ENCODE peak calls at places on chromosomes 3 and 15, in six cellular contexts. O, Z, E, K, U and I are unnamed samples.

GRCh38 chr3:136146981-136147729 is 49.0 kb downstream of the MSL2 start:
- DNase-seq in Z (no peak), K (no peak), E (no peak), O (no peak), U (no peak), I (peak)

GRCh38 chr3:126267169-126267975 is 87.0 kb upstream of the ALDH1L1 start:
- DNase-seq in O (peak), E (peak), U (no peak), K (peak), Z (peak), I (peak)

GRCh38 chr3:37741644-37742043 is 120.0 kb upstream of the CTDSPL start:
- DNase-seq in O (no peak), K (no peak), Z (peak), E (no peak), U (no peak), I (peak)

GRCh38 chr3:20561166-20561565 is 375.2 kb upstream of the SGO1 start:
- DNase-seq in E (no peak), K (no peak), O (no peak), Z (peak), U (no peak), I (no peak)

GRCh38 chr15:90018216-90018831 is 17.2 kb downstream of the ZNF710 start:
- DNase-seq in E (peak), Z (no peak), U (no peak), K (no peak), O (peak), I (no peak)

GRCh38 chr15:22980189-22981136 is at the start of gene CYFIP1:
- DNase-seq in Z (peak), K (peak), U (peak), E (peak), O (peak), I (peak)

GRCh38 chr3:14244521-14244920 is 65.9 kb downstream of the LSM3 start:
- DNase-seq in K (no peak), O (no peak), E (peak), Z (no peak), U (no peak), I (peak)

GRCh38 chr15:35448294-35448693 is 97.7 kb downstream of the DPH6 start:
- DNase-seq in U (no peak), Z (peak), E (no peak), O (no peak), K (no peak), I (no peak)

GRCh38 chr15:64132217-64132616 is 19.3 kb upstream of the SNX22 start:
- DNase-seq in U (no peak), E (no peak), Z (no peak), K (no peak), O (no peak), I (no peak)

GRCh38 chr3:171101982-171102610 is 75.6 kb upstream of the SLC2A2 start:
- DNase-seq in K (peak), U (no peak), O (no peak), Z (peak), E (no peak), I (no peak)

GRCh38 chr3:170420307-170420821 is 1.7 kb downstream of the CLDN11 start:
- DNase-seq in K (no peak), Z (no peak), O (no peak), E (peak), U (no peak), I (no peak)

GRCh38 chr15:48695088-48695834 is 49.8 kb upstream of the FBN1 start:
- DNase-seq in K (peak), U (no peak), O (no peak), E (no peak), Z (peak), I (no peak)

GRCh38 chr15:39219608-39220007 is 361.3 kb upstream of the THBS1 start:
- DNase-seq in U (no peak), Z (no peak), E (no peak), K (no peak), O (no peak), I (no peak)

GRCh38 chr3:151011427-151011826 is 38.9 kb upstream of the CLRN1 start:
- DNase-seq in E (no peak), O (no peak), K (no peak), Z (peak), U (no peak), I (no peak)

GRCh38 chr3:20406621-20407020 is 220.6 kb upstream of the SGO1 start:
- DNase-seq in U (no peak), O (no peak), E (peak), K (no peak), Z (peak), I (no peak)

GRCh38 chr3:11154036-11154952 is at the start of gene HRH1:
- DNase-seq in E (no peak), U (no peak), O (no peak), K (peak), Z (peak), I (no peak)

GRCh38 chr3:186024210-186024609 is 84.7 kb downstream of the ETV5 start:
- DNase-seq in E (no peak), K (no peak), U (no peak), O (peak), Z (peak), I (no peak)

GRCh38 chr3:12470111-12470510 is 14.2 kb upstream of the TSEN2 start:
- DNase-seq in Z (peak), O (no peak), U (no peak), E (no peak), K (peak), I (no peak)

GRCh38 chr3:51637941-51638471 is 33.0 kb upstream of the TEX264 start:
- DNase-seq in Z (peak), U (peak), K (peak), O (no peak), E (peak), I (peak)

GRCh38 chr3:133890037-133890436 is 5.6 kb downstream of the RAB6B start:
- DNase-seq in O (peak), U (no peak), K (no peak), E (no peak), Z (no peak), I (no peak)

GRCh38 chr3:107982165-107982564 is 108.7 kb downstream of the CD47 start:
- DNase-seq in Z (no peak), O (no peak), U (no peak), K (no peak), E (no peak), I (no peak)

GRCh38 chr15:74978503-74978902 is 16.9 kb upstream of the SCAMP5 start:
- DNase-seq in U (peak), Z (peak), O (no peak), E (no peak), K (peak), I (peak)

GRCh38 chr3:55483196-55484095 is 3.7 kb downstream of the WNT5A start:
- DNase-seq in O (no peak), K (no peak), E (peak), Z (peak), U (no peak), I (no peak)

GRCh38 chr3:186732169-186732766 is 15.1 kb downstream of the KNG1 start:
- DNase-seq in E (no peak), K (no peak), O (no peak), U (no peak), Z (no peak), I (no peak)

GRCh38 chr3:115615001-115615447 is 8.3 kb upstream of the GAP43 start:
- DNase-seq in U (no peak), E (peak), O (no peak), Z (peak), K (peak), I (peak)

GRCh38 chr3:187830181-187830580 is 84.9 kb upstream of the BCL6 start:
- DNase-seq in U (no peak), O (no peak), Z (no peak), K (no peak), E (no peak), I (peak)

GRCh38 chr3:147934316-147935188 is 525.4 kb downstream of the ZIC1 start:
- DNase-seq in U (no peak), E (peak), Z (no peak), K (no peak), O (no peak), I (no peak)

GRCh38 chr15:40957581-40958051 is 4.3 kb downstream of the CHAC1 start:
- DNase-seq in U (no peak), O (no peak), Z (peak), K (no peak), E (no peak), I (no peak)

GRCh38 chr3:108044699-108045098 is 46.1 kb downstream of the CD47 start:
- DNase-seq in K (no peak), Z (no peak), E (no peak), U (no peak), O (no peak), I (no peak)

GRCh38 chr15:68231102-68231818 is 1.7 kb upstream of the CLN6 start:
- DNase-seq in U (no peak), Z (no peak), E (no peak), K (no peak), O (peak), I (no peak)

GRCh38 chr3:111521881-111522280 is 20.1 kb upstream of the CD96 start:
- DNase-seq in E (no peak), K (no peak), U (no peak), O (no peak), Z (peak), I (no peak)

GRCh38 chr15:50944692-50945091 is 36.2 kb downstream of the AP4E1 start:
- DNase-seq in Z (no peak), U (no peak), E (no peak), O (no peak), K (no peak), I (no peak)